ENCODE peak calls at places on chromosomes 2 and 18, in four cellular contexts. One of them, this sample, is unnamed. For H3K36me3, the result is how much of the 10 kb centered on the place peaks cover.

GRCh38 chr18:52409732-52410131 is 69.7 kb downstream of the DCC start:
- DNase-seq in CD8-positive, alpha-beta T cell: no peak
- DNase-seq in ascending aorta: no peak
- DNase-seq in left ventricle myocardium inferior: no peak
- DNase-seq in this sample: no peak

GRCh38 chr2:127526940-127527804 is 883 bp upstream of the IWS1 start:
- DNase-seq in CD8-positive, alpha-beta T cell: no peak
- DNase-seq in ascending aorta: no peak
- DNase-seq in left ventricle myocardium inferior: no peak
- DNase-seq in this sample: no peak

GRCh38 chr2:157874997-157875719 is 972 bp downstream of the ACVR1 start:
- DNase-seq in CD8-positive, alpha-beta T cell: peak
- DNase-seq in ascending aorta: no peak
- DNase-seq in left ventricle myocardium inferior: peak
- DNase-seq in this sample: no peak

GRCh38 chr18:67590571-67591141 is 74.1 kb upstream of the DSEL start:
- DNase-seq in CD8-positive, alpha-beta T cell: no peak
- DNase-seq in ascending aorta: no peak
- DNase-seq in left ventricle myocardium inferior: no peak
- DNase-seq in this sample: no peak

GRCh38 chr2:226431301-226431955 is 368.2 kb downstream of the IRS1 start:
- DNase-seq in CD8-positive, alpha-beta T cell: no peak
- DNase-seq in ascending aorta: no peak
- DNase-seq in left ventricle myocardium inferior: no peak
- DNase-seq in this sample: no peak

GRCh38 chr18:48736316-48736715 is 197.5 kb downstream of the CTIF start:
- DNase-seq in CD8-positive, alpha-beta T cell: no peak
- DNase-seq in ascending aorta: no peak
- DNase-seq in left ventricle myocardium inferior: no peak
- DNase-seq in this sample: no peak

GRCh38 chr2:187614756-187615155 is 60.5 kb upstream of the TFPI start:
- DNase-seq in CD8-positive, alpha-beta T cell: no peak
- DNase-seq in ascending aorta: no peak
- DNase-seq in left ventricle myocardium inferior: no peak
- DNase-seq in this sample: no peak

GRCh38 chr2:152344561-152345195 is 9.7 kb downstream of the FMNL2 start:
- DNase-seq in CD8-positive, alpha-beta T cell: no peak
- DNase-seq in ascending aorta: no peak
- DNase-seq in left ventricle myocardium inferior: no peak
- DNase-seq in this sample: no peak

GRCh38 chr2:117854610-117855009 is 40.1 kb downstream of the DDX18 start:
- DNase-seq in CD8-positive, alpha-beta T cell: no peak
- DNase-seq in ascending aorta: no peak
- DNase-seq in left ventricle myocardium inferior: no peak
- DNase-seq in this sample: no peak

GRCh38 chr2:241329669-241330615 is 14.2 kb downstream of the SEPTIN2 start:
- DNase-seq in CD8-positive, alpha-beta T cell: no peak
- DNase-seq in ascending aorta: no peak
- DNase-seq in left ventricle myocardium inferior: no peak
- DNase-seq in this sample: no peak

DNA sequence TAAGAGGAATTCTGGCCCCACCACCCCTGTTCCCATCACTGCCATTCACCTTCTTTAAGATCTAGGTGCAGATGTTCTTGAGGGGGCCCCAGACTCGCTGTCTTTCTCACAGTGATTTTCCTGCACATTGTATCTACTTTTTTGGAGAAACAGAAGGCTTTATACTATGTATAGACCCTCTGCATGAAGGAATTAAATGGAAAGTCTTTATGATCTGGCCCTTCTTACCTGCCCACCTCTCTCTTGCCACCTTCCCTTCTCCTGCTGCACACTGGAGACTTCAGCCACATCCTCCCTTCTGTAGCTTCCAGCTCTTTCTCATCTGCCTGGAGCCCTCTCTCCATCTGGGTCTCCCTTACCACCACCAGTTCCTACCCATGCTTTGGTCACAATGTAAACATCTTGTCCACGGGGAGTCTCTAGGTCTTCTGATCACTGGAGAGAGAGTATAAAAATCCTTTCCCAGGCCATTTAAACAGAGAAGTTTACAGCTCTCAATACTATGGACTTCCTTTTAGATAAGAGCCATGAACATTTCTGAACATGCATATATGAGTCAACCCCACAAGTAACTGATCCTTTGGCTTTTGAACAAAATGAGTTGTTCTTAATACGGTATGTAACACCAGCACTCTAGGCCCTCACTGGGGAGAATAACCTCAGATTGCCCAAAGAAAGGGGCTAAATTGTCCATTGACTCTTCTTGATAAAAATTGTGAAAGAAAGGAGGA is 5.7 kb downstream of the ARHGAP25 start:
- DNase-seq in CD8-positive, alpha-beta T cell: no peak
- DNase-seq in ascending aorta: no peak
- DNase-seq in left ventricle myocardium inferior: no peak
- DNase-seq in this sample: no peak
- H3K27ac ChIP-seq in CD8-positive, alpha-beta T cell: no peak
- H3K27ac ChIP-seq in ascending aorta: no peak
- H3K27ac ChIP-seq in left ventricle myocardium inferior: no peak
- H3K27ac ChIP-seq in this sample: peak

GRCh38 chr18:62258093-62258492 is 67.0 kb upstream of the TNFRSF11A start:
- DNase-seq in CD8-positive, alpha-beta T cell: no peak
- DNase-seq in ascending aorta: no peak
- DNase-seq in left ventricle myocardium inferior: no peak
- DNase-seq in this sample: no peak
- H3K36me3 ChIP-seq in CD8-positive, alpha-beta T cell: under half
- H3K36me3 ChIP-seq in ascending aorta: under half
- H3K36me3 ChIP-seq in left ventricle myocardium inferior: half or more
- H3K36me3 ChIP-seq in this sample: under half

GRCh38 chr2:102437122-102437521 is 14.2 kb downstream of the IL18RAP start:
- DNase-seq in CD8-positive, alpha-beta T cell: no peak
- DNase-seq in ascending aorta: no peak
- DNase-seq in left ventricle myocardium inferior: no peak
- DNase-seq in this sample: no peak

GRCh38 chr2:102432386-102432785 is 9.4 kb downstream of the IL18RAP start:
- DNase-seq in CD8-positive, alpha-beta T cell: no peak
- DNase-seq in ascending aorta: no peak
- DNase-seq in left ventricle myocardium inferior: no peak
- DNase-seq in this sample: no peak

GRCh38 chr2:102434655-102435381 is 11.9 kb downstream of the IL18RAP start:
- DNase-seq in CD8-positive, alpha-beta T cell: no peak
- DNase-seq in ascending aorta: no peak
- DNase-seq in left ventricle myocardium inferior: no peak
- DNase-seq in this sample: no peak

GRCh38 chr2:102436284-102436683 is 13.3 kb downstream of the IL18RAP start:
- DNase-seq in CD8-positive, alpha-beta T cell: no peak
- DNase-seq in ascending aorta: no peak
- DNase-seq in left ventricle myocardium inferior: no peak
- DNase-seq in this sample: no peak

GRCh38 chr2:102433973-102434654 is 11.2 kb downstream of the IL18RAP start:
- DNase-seq in CD8-positive, alpha-beta T cell: no peak
- DNase-seq in ascending aorta: no peak
- DNase-seq in left ventricle myocardium inferior: no peak
- DNase-seq in this sample: no peak
- H3K27ac ChIP-seq in CD8-positive, alpha-beta T cell: no peak
- H3K27ac ChIP-seq in ascending aorta: no peak
- H3K27ac ChIP-seq in left ventricle myocardium inferior: no peak
- H3K27ac ChIP-seq in this sample: no peak

DNA sequence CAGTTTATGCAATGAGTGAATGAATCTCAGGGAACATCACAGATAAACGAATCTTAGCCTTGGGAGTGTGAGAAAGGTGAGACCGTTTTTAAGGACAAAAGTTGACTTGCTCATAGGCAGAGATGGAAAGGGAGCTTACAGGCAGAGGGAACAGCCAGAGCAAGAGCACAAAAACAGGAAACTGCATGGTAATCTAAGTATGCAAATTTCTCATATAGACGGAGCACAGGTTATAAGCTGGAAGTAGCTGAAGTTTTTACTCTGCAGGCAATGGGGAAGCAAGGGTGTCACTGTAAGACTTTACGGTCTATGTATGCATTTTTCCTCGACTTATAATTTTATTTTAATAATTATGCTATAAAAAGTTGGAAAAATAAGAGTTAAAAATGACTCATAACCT is 44.8 kb upstream of the STRN start:
- DNase-seq in CD8-positive, alpha-beta T cell: no peak
- DNase-seq in ascending aorta: no peak
- DNase-seq in left ventricle myocardium inferior: no peak
- DNase-seq in this sample: no peak
- H3K36me3 ChIP-seq in CD8-positive, alpha-beta T cell: under half
- H3K36me3 ChIP-seq in ascending aorta: under half
- H3K36me3 ChIP-seq in left ventricle myocardium inferior: half or more
- H3K36me3 ChIP-seq in this sample: under half

DNA sequence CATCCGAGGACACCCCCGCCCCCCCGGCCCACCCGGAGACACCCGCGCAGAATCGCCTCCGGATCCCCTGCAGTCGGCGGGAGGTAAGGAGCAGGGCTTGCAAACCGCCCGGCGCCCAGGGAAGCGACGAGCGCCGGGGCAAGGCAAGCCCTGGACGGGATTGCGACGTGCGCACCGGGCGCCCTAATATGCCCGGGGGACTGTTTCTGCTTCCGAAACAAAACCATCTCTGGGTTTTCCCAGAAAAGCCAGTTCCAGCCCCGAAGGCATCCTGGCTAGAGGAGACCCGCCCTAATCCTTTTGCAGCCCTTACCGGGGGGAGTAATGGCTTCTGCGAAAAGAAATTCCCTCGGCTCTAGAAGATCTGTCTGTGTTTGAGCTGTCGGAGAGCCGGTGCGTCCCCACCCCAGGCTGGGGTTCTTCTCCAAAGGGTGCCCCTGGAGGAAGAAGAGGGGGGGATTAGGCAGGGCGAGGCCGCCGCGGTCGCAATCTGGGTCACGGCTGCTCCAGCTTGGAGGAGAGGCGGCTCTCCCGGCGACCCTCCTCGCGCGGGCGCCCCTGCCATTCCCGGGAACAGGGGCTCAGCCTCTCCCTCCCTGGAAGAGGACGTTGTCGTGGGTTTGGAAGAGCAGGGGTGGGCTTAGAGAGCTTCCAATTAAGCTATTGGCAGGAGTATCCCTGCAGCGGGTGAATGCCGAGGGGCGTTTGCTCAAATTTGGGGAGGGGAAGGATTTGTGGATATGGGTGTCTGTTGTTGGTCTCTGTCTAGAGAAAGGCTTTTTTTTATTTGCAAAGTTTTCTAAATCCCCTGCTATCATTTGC is 522 bp downstream of the MYCN start:
- DNase-seq in CD8-positive, alpha-beta T cell: no peak
- DNase-seq in ascending aorta: no peak
- DNase-seq in left ventricle myocardium inferior: no peak
- DNase-seq in this sample: no peak
- H3K27ac ChIP-seq in CD8-positive, alpha-beta T cell: no peak
- H3K27ac ChIP-seq in ascending aorta: no peak
- H3K27ac ChIP-seq in left ventricle myocardium inferior: peak
- H3K27ac ChIP-seq in this sample: no peak

GRCh38 chr18:55356815-55357214 is 231.2 kb downstream of the TCF4 start:
- DNase-seq in CD8-positive, alpha-beta T cell: no peak
- DNase-seq in ascending aorta: no peak
- DNase-seq in left ventricle myocardium inferior: no peak
- DNase-seq in this sample: no peak
- H3K36me3 ChIP-seq in CD8-positive, alpha-beta T cell: under half
- H3K36me3 ChIP-seq in ascending aorta: under half
- H3K36me3 ChIP-seq in left ventricle myocardium inferior: under half
- H3K36me3 ChIP-seq in this sample: under half